ENCODE peak calls at places on chromosome 9, in ten cellular contexts. G is PC-3; I is activated CD4-positive, alpha-beta T cell treated with anti-CD3 and anti-CD28 coated beads, Interleukin-2, amount 10 ng/mL, durations not matched to agents 7 days and 5 days; C is SW480; A is spleen; M is H54; K is NCI-H1105 treated with DMSO at 0.1 percent for 48 hours; O is lower leg skin; H is stimulated activated CD4-positive, alpha-beta T cell treated with anti-CD3 and anti-CD28 coated beads, Interleukin-2, amount 100 ng/mL, for 48 hours; T is effector CD4-positive, alpha-beta T cell. P is an unnamed sample.

GRCh38 chr9:137582286-137582860 is 3.6 kb upstream of the DPH7 start:
- DNase-seq in G (no peak), I (peak; percentile 35), C (no peak), A (no peak), M (peak; percentile 51), K (no peak), O (no peak), H (no peak), T (no peak), P (no peak)

GRCh38 chr9:127162567-127163365 is 40.3 kb upstream of the ANGPTL2 start:
- DNase-seq in G (no peak), I (no peak), C (peak; percentile 17), A (no peak), M (no peak), K (no peak), O (peak; percentile 65), H (no peak), T (no peak), P (no peak)

GRCh38 chr9:5784526-5785315 is 48.2 kb downstream of the ERMP1 start:
- DNase-seq in G (no peak), I (no peak), C (no peak), A (no peak), M (no peak), K (no peak), O (no peak), H (no peak), T (no peak), P (no peak)

GRCh38 chr9:114836769-114837168 is 30.9 kb upstream of the TNFSF15 start:
- DNase-seq in G (peak; percentile 17), I (no peak), C (no peak), A (no peak), M (no peak), K (no peak), O (no peak), H (no peak), T (no peak), P (no peak)

GRCh38 chr9:69922646-69923045 is 102.0 kb downstream of the CFAP95 start:
- DNase-seq in G (no peak), I (no peak), C (no peak), A (no peak), M (no peak), K (no peak), O (no peak), H (no peak), T (no peak), P (no peak)

GRCh38 chr9:104905931-104906330 is 22.0 kb downstream of the ABCA1 start:
- DNase-seq in G (no peak), I (no peak), C (no peak), A (no peak), M (no peak), K (no peak), O (no peak), H (no peak), T (no peak), P (no peak)

GRCh38 chr9:134128727-134129679 is 6.9 kb upstream of the WDR5 start:
- DNase-seq in G (no peak), I (no peak), C (no peak), A (peak; percentile 77), M (no peak), K (no peak), O (no peak), H (no peak), T (no peak), P (no peak)

GRCh38 chr9:98993570-98993945 is 49.9 kb downstream of the COL15A1 start:
- DNase-seq in G (no peak), I (no peak), C (no peak), A (no peak), M (no peak), K (no peak), O (peak; percentile 87), H (peak; percentile 39), T (no peak), P (no peak)

GRCh38 chr9:100428871-100429654 is 2.1 kb downstream of the MSANTD3 start:
- DNase-seq in G (peak; percentile 96), I (no peak), C (peak; percentile 95), A (no peak), M (peak; percentile 93), K (no peak), O (no peak), H (no peak), T (no peak), P (no peak)

P was measured in activated T-helper 1 cell treated with anti-CD3 and anti-CD28 coated beads, Interleukin-2, amount 50 U/mL, for 16 hours.